ENCODE peak calls at places on chromosomes 11 and 22, in seven cellular contexts. B, Z, Q, A, N, X and C are unnamed samples.

GRCh38 chr11:2776351-2777061 is 76.7 kb upstream of the KCNQ1OT1 start:
- DNase-seq in A (no peak), B (peak; percentile 72), N (peak; percentile 4), Z (no peak), X (no peak), Q (no peak), C (peak; percentile 79)

GRCh38 chr22:44384563-44384940 is 71.8 kb upstream of the SHISAL1 start:
- DNase-seq in Q (no peak), A (no peak), X (no peak), B (no peak), Z (no peak), N (no peak), C (no peak)

GRCh38 chr11:119752324-119752723 is 23.3 kb upstream of the NECTIN1 start:
- DNase-seq in A (peak; percentile 79), Z (no peak), B (no peak), X (no peak), Q (no peak), N (no peak), C (no peak)

GRCh38 chr11:119319702-119320592 is 3.0 kb upstream of the MCAM start:
- DNase-seq in X (no peak), B (no peak), A (no peak), Z (no peak), N (no peak), Q (peak; percentile 70), C (no peak)

GRCh38 chr11:113475160-113475761 is at the start of gene DRD2:
- DNase-seq in Z (peak; percentile 21), X (no peak), B (no peak), Q (peak; percentile 73), N (peak; percentile 8), A (no peak), C (peak; percentile 84)

GRCh38 chr11:115215694-115216615 is 288.3 kb downstream of the CADM1 start:
- DNase-seq in A (peak; percentile 8), X (peak; percentile 35), Z (peak; percentile 36), B (no peak), Q (no peak), N (no peak), C (no peak)

GRCh38 chr11:131897247-131897646 is 526.8 kb downstream of the NTM start:
- DNase-seq in Z (no peak), Q (no peak), B (no peak), N (no peak), A (peak; percentile 62), X (no peak), C (no peak)

GRCh38 chr22:29320546-29320945 is 5.0 kb upstream of the RASL10A start:
- DNase-seq in Z (no peak), Q (no peak), X (no peak), B (no peak), A (no peak), N (no peak), C (no peak)

GRCh38 chr11:30313580-30313979 is 9.3 kb upstream of the ARL14EP start:
- DNase-seq in A (peak; percentile 36), X (no peak), B (no peak), Q (no peak), N (no peak), Z (no peak), C (no peak)

GRCh38 chr11:64492561-64492960 is 98.5 kb upstream of the SLC22A12 start:
- DNase-seq in Q (no peak), X (no peak), Z (no peak), N (no peak), B (no peak), A (no peak), C (no peak)

GRCh38 chr11:85643255-85643654 is 4.5 kb upstream of the TMEM126A start:
- DNase-seq in X (no peak), N (no peak), A (no peak), B (no peak), Z (no peak), Q (no peak), C (no peak)

GRCh38 chr11:122789916-122790315 is 48.4 kb upstream of the CRTAM start:
- DNase-seq in A (no peak), N (no peak), X (no peak), B (peak; percentile 9), Z (no peak), Q (no peak), C (no peak)

GRCh38 chr11:83257638-83258229 is 28.4 kb downstream of the CCDC90B start:
- DNase-seq in Q (no peak), N (no peak), X (peak; percentile 89), Z (peak; percentile 94), A (peak; percentile 22), B (no peak), C (no peak)